ENCODE peak calls at places on chromosomes 6 and 20, in four cellular contexts. J, S, B and C are unnamed samples.

GRCh38 chr6:3750324-3751018 is 1.0 kb downstream of the PXDC1 start:
- DNase-seq in J (no peak), B (peak), S (peak), C (no peak)

GRCh38 chr6:85675030-85675819 is 32.5 kb upstream of the SYNCRIP start:
- DNase-seq in S (no peak), J (no peak), B (no peak), C (no peak)

GRCh38 chr20:4006640-4007039 is 8.7 kb downstream of the RNF24 start:
- DNase-seq in B (no peak), S (no peak), J (no peak), C (no peak)

GRCh38 chr6:46175446-46175845 is 4.7 kb upstream of the ENPP5 start:
- DNase-seq in J (no peak), B (no peak), S (no peak), C (no peak)

GRCh38 chr6:91678679-91679078 is 1091.8 kb upstream of the MAP3K7 start:
- DNase-seq in B (no peak), J (no peak), S (no peak), C (no peak)

GRCh38 chr6:9334979-9335378 is 899.6 kb upstream of the SLC35B3 start:
- DNase-seq in S (no peak), J (no peak), B (no peak), C (no peak)

GRCh38 chr20:62655291-62656204 is 13.2 kb downstream of the SLCO4A1 start:
- DNase-seq in B (no peak), S (no peak), J (no peak), C (no peak)

GRCh38 chr6:42766163-42766670 is 15.6 kb upstream of the BICRAL start:
- DNase-seq in B (no peak), J (no peak), S (no peak), C (no peak)

GRCh38 chr6:5085638-5086293 is 625 bp downstream of the PPP1R3G start:
- DNase-seq in B (no peak), J (peak), S (peak), C (peak)

GRCh38 chr6:155157101-155157500 is 106.7 kb upstream of the CLDN20 start:
- DNase-seq in B (no peak), J (no peak), S (no peak), C (no peak)

GRCh38 chr6:111068116-111068897 is 19.0 kb upstream of the SLC16A10 start:
- DNase-seq in B (no peak), S (no peak), J (no peak), C (no peak)

GRCh38 chr20:45776931-45777330 is 14.8 kb downstream of the WFDC3 start:
- DNase-seq in J (no peak), B (no peak), S (no peak), C (no peak)

GRCh38 chr6:147506704-147507114 is 1.8 kb upstream of the SAMD5 start:
- DNase-seq in S (peak), B (no peak), J (peak), C (peak)

GRCh38 chr6:68876792-68877493 is 241.9 kb downstream of the ADGRB3 start:
- DNase-seq in B (no peak), S (no peak), J (no peak), C (no peak)

GRCh38 chr6:146819596-146820320 is 221.0 kb downstream of the ADGB start:
- DNase-seq in B (no peak), S (no peak), J (no peak), C (no peak)

GRCh38 chr20:46176744-46177378 is 58.7 kb downstream of the CD40 start:
- DNase-seq in J (no peak), S (no peak), B (no peak), C (no peak)

GRCh38 chr20:38698541-38698940 is 25.7 kb upstream of the SLC32A1 start:
- DNase-seq in J (no peak), S (no peak), B (no peak), C (no peak)

GRCh38 chr20:4104045-4104444 is 88.7 kb upstream of the RNF24 start:
- DNase-seq in J (no peak), B (no peak), S (no peak), C (no peak)

DNA sequence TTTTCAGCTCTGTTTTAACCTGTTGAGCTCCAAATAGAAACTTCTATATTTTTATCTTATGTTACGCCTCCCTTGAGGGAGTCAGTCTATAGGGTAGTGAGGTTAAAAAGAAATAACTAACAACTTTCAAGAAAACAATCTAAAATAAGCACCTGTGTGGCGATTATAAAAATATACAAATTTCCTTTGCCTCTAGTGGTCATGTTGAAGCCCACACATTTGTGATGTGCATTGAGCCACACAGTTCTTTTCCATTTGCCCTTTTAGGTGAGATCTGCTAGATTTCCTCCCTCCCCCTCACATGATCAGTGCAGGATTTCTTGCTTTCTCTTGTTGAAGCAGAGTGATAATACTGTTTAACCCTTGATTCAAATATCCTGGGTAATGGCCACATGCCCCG is 84.2 kb downstream of the MYB start:
- DNase-seq in B (no peak), J (no peak), S (no peak), C (no peak)
- TF ChIP-seq CTCF in B (no peak), J (no peak), S (no peak), C (no peak)

GRCh38 chr6:77264970-77265369 is 198.3 kb downstream of the HTR1B start:
- DNase-seq in J (no peak), S (no peak), B (no peak), C (no peak)
- TF ChIP-seq CTCF in J (no peak), S (no peak), B (no peak), C (no peak)

DNA sequence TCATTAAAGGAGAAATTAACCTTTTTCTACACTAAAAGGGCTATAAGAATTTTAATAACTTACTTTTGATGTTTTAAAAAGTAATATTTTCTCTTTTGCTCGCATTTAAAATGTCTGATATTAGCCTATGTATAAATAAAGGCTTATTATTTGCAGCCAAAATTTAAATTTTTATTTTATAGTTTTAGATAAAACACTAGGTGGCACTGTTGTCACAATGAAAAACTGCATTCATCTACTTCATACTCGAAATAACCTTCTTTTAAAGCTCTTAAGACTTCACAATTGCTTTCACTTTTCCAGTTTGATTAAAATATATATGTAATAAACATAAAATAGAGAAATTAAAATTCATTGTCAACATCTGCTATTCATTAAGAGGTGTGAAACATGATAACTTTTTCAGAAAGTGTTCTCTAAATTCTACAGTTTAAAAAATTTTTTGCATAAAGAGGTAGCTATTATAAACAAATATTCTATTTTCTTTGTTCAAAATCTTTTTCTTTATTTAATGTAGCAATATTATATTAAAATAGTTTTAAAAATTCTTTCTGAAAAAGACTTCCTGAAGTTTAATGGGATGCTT is 78.8 kb upstream of the DEFB112 start:
- DNase-seq in J (no peak), S (no peak), B (no peak), C (no peak)
- TF ChIP-seq CTCF in J (peak), S (peak), B (no peak), C (peak)

DNA sequence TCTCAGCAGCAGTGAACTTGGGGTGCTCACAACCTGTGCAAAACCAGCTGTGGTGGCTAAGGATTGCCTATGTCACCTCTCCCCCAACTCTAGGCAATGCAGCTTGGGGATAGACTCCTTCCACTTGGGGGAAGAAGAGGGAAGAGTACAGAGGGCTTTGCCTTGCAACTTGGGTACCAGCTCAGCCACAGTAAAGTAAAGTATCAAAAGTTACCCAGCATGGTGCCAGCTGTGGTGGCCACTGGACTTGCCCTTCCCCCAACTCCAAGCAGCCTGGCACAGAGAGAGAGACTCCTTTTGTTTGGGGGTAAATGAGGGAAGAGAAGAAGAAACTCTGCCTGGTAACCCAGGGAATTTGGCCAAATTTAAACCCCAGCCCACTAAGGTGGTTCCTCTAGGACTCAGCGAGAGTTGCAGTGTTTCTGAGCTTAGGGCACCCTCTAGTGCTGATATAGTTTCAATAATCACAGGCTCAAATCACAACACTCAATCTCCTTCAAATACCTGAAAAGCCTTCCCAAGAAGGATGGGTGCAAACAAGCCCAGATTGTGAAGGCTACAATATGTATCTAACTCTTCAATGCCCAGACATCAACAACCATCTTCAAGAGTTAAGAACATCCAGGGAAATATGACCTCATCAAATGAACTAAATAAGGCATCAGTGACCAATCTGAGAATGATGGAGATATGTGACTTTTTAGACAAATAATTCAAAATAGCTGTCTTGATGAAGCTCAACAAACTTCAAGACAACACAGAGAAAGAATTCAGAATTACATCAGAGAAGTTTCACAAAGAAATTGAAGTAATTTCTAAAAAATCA is 7.6 kb upstream of the DEFB129 start:
- DNase-seq in B (no peak), S (peak), J (no peak), C (no peak)
- TF ChIP-seq CTCF in B (no peak), S (peak), J (peak), C (peak)

GRCh38 chr6:134537146-134537555 is 219.2 kb upstream of the SGK1 start:
- DNase-seq in B (no peak), J (no peak), S (no peak), C (no peak)
- TF ChIP-seq CTCF in B (no peak), J (no peak), S (no peak), C (no peak)

GRCh38 chr20:31517373-31517772 is 3.1 kb downstream of the HM13 start:
- DNase-seq in B (no peak), J (peak), S (peak), C (peak)
- TF ChIP-seq CTCF in B (no peak), J (peak), S (no peak), C (peak)

GRCh38 chr6:8065519-8065911 is 1.3 kb upstream of the BLOC1S5 start:
- DNase-seq in B (no peak), S (no peak), J (no peak), C (no peak)

GRCh38 chr6:8064638-8065518 is 689 bp upstream of the BLOC1S5 start:
- DNase-seq in S (no peak), B (no peak), J (no peak), C (no peak)

GRCh38 chr6:8063762-8064637 is at the start of gene BLOC1S5:
- DNase-seq in S (peak), B (peak), J (peak), C (peak)

GRCh38 chr6:8069887-8070286 is 5.7 kb upstream of the BLOC1S5 start:
- DNase-seq in J (no peak), B (no peak), S (no peak), C (no peak)

DNA sequence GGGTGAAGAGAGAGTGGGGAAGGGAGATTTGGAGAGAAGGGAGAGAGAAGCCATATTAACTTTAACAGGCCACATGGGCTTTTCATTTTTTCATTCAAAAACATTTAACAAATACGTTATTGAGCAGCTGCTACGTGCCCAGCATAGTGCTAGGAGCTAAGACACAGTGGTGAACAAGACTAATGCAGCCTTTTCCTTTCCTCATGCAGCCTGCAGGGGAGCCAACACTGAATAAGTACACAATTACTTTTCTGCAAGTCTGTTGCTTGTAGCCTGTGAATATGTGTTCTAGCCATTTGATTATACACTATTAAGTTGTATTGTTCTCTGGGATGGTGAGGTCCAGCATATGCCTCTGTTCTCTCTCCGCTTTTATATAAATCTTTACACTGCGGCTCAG is 1.9 kb upstream of the BLOC1S5 start:
- DNase-seq in B (no peak), S (no peak), J (no peak), C (no peak)
- TF ChIP-seq CTCF in B (no peak), S (no peak), J (peak), C (peak)

GRCh38 chr6:149913085-149913484 is 9.8 kb downstream of the RAET1G start:
- DNase-seq in J (no peak), S (no peak), B (no peak), C (no peak)

GRCh38 chr6:149918151-149918905 is 4.6 kb downstream of the RAET1G start:
- DNase-seq in J (no peak), B (no peak), S (no peak), C (no peak)

GRCh38 chr6:149913542-149914240 is 9.2 kb downstream of the RAET1G start:
- DNase-seq in B (no peak), J (no peak), S (no peak), C (no peak)

GRCh38 chr6:149917679-149918078 is 5.2 kb downstream of the RAET1G start:
- DNase-seq in B (no peak), J (no peak), S (no peak), C (no peak)

GRCh38 chr6:149915970-149916865 is 6.7 kb downstream of the RAET1G start:
- DNase-seq in B (no peak), J (no peak), S (no peak), C (no peak)
- TF ChIP-seq CTCF in B (no peak), J (no peak), S (no peak), C (no peak)

DNA sequence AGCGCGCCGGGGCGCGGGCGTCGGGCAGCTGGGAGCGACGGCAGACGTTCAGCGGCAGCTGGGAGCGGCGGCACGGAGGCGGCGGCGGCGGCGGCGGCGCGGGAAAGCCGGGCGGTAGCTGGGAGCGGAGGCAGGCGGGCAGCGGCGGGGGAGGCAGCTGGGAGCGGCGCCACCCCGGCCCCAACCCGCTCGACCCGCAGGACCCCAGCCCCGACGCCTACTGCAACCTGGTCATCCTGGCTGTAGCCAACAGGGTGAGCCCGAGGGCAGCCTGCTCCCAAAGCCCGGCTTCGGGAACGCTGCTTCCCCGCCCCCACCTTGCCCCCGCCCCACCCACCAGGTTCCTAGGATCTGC is 8.9 kb downstream of the CCM2L start:
- DNase-seq in S (peak), J (peak), B (no peak), C (peak)
- TF ChIP-seq CTCF in S (no peak), J (peak), B (no peak), C (peak)